ENCODE peak calls at places on chromosomes 12 and 14, in seven cellular contexts. P is IMR-90, I is trophoblast cell, W is mesendoderm, S is H1, E is H9, G is mesenchymal stem cell. M is an unnamed sample.

GRCh38 chr12:45775465-45775864 is 46.0 kb downstream of the ARID2 start:
- DNase-seq in P (no peak), I (no peak), W (no peak), S (no peak), E (no peak), G (no peak), M (no peak)

GRCh38 chr12:81699572-81699971 is 59.6 kb downstream of the PPFIA2 start:
- DNase-seq in P (no peak), I (no peak), W (no peak), S (no peak), E (no peak), G (no peak), M (no peak)

GRCh38 chr12:40714636-40715035 is 22.4 kb downstream of the CNTN1 start:
- DNase-seq in P (no peak), I (no peak), W (no peak), S (no peak), E (no peak), G (no peak), M (no peak)

GRCh38 chr14:49892301-49892635 is 614 bp upstream of the ARF6 start:
- DNase-seq in P (peak; percentile 82), I (peak; percentile 78), W (peak; percentile 76), S (no peak), E (no peak), G (peak; percentile 83), M (peak; percentile 51)

GRCh38 chr14:65832431-65833253 is 420.1 kb downstream of the FUT8 start:
- DNase-seq in P (peak; percentile 5), I (no peak), W (peak; percentile 66), S (no peak), E (no peak), G (peak; percentile 11), M (no peak)

GRCh38 chr12:109591041-109591440 is 17.4 kb downstream of the MVK start:
- DNase-seq in P (no peak), I (no peak), W (no peak), S (no peak), E (no peak), G (no peak), M (no peak)

GRCh38 chr14:104350463-104351185 is 212.2 kb downstream of the KIF26A start:
- DNase-seq in P (no peak), I (no peak), W (no peak), S (no peak), E (no peak), G (no peak), M (no peak)

GRCh38 chr12:89461649-89462612 is 62.7 kb downstream of the GALNT4 start:
- DNase-seq in P (peak; percentile 82), I (no peak), W (peak; percentile 74), S (no peak), E (no peak), G (peak; percentile 83), M (no peak)

GRCh38 chr14:50335389-50335788 is 23.3 kb downstream of the DMAC2L start:
- DNase-seq in P (peak; percentile 72), I (peak; percentile 9), W (peak; percentile 87), S (peak; percentile 53), E (peak; percentile 65), G (peak; percentile 75), M (peak; percentile 81)

GRCh38 chr14:68516235-68516634 is 276.6 kb downstream of the ZFP36L1 start:
- DNase-seq in P (no peak), I (no peak), W (no peak), S (no peak), E (no peak), G (no peak), M (no peak)
- H3K4ac ChIP-seq in P (no peak overlapping the region), I (no peak overlapping the region), W (no peak overlapping the region), S (no peak overlapping the region), E (no peak overlapping the region), G (no peak overlapping the region), M (no peak overlapping the region)

GRCh38 chr12:59069481-59069880 is 149.2 kb upstream of the LRIG3 start:
- DNase-seq in P (no peak), I (no peak), W (no peak), S (no peak), E (no peak), G (no peak), M (no peak)
- H3K4me2 ChIP-seq in P (peak overlapping the region; percentile 29), I (no peak overlapping the region), W (no peak overlapping the region), S (no peak overlapping the region), E (no peak overlapping the region), G (no peak overlapping the region), M (no peak overlapping the region)

GRCh38 chr14:20656274-20656673 is 14.8 kb upstream of the OR6S1 start:
- DNase-seq in P (no peak), I (no peak), W (no peak), S (no peak), E (no peak), G (no peak), M (no peak)

GRCh38 chr14:20658246-20658645 is 16.8 kb upstream of the OR6S1 start:
- DNase-seq in P (no peak), I (no peak), W (no peak), S (no peak), E (no peak), G (no peak), M (no peak)

GRCh38 chr14:20659813-20660395 is 18.4 kb upstream of the OR6S1 start:
- DNase-seq in P (no peak), I (no peak), W (no peak), S (no peak), E (no peak), G (no peak), M (no peak)

GRCh38 chr14:20655851-20656250 is 14.4 kb upstream of the OR6S1 start:
- DNase-seq in P (no peak), I (no peak), W (peak; percentile 37), S (no peak), E (no peak), G (no peak), M (no peak)

DNA sequence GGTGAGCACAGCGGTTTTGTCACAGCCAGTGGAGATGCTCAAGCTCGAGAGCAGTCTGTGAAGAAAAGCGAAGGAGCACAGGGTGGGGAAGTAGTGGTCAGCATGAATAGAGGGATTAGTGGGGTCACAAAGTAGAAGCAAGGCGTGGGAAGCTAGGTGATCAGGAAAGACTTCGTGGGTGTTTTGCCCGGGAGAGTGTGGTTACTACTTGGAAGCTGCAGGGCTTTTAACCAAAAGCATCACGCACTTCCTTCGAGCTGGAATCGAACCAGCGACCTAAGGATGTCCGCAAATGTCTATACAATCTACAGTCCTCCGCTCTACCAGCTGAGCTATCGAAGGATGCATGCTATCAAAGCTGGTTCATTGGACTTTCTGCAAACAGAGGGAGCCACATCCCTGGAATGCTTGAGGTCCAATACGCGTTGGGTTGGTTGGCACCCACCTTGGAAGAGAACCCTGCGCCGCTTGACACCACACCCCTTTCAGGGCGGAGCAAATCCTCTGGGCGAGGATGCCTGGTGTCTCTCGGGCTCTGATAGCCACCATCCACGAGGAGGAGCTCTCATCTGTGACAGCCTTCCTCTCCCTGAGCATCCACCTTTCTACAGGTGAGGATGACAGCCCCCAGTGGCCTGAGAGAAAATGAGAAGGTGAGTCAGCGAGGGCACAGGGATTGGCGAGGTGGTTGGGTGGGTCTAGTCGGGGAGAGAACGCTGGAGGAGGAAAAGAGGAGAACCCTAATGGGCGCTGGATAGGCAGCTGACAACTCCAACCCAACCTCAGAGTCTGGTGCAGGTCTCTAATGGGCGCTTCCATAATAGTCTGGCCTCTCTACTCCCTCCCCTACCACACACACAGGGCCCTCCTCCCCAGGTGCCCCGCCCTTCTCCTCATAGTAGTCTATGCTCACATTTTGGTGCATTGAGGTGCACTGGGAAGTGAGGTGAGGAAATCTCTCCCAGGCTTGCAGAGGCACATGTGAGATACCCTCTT is 16.0 kb upstream of the OR6S1 start:
- DNase-seq in P (peak; percentile 4), I (peak; percentile 36), W (peak; percentile 98), S (peak; percentile 92), E (peak; percentile 96), G (no peak), M (no peak)
- H3K4me1 ChIP-seq in P (no peaks in the 10 kb centered on the region), I (peaks cover 4% of the 10 kb centered on the region), W (peaks cover 6% of the 10 kb centered on the region), S (peaks cover 5% of the 10 kb centered on the region), E (no peaks in the 10 kb centered on the region), G (no peaks in the 10 kb centered on the region), M (peaks cover 6% of the 10 kb centered on the region)

GRCh38 chr12:25017336-25017735 is 68.4 kb upstream of the BCAT1 start:
- DNase-seq in P (peak; percentile 41), I (no peak), W (no peak), S (no peak), E (no peak), G (no peak), M (no peak)
- H3K4ac ChIP-seq in P (no peak overlapping the region), I (no peak overlapping the region), W (no peak overlapping the region), S (no peak overlapping the region), E (no peak overlapping the region), G (no peak overlapping the region), M (no peak overlapping the region)

GRCh38 chr14:60277605-60278190 is 28.7 kb downstream of the PPM1A start:
- DNase-seq in P (no peak), I (no peak), W (peak; percentile 72), S (no peak), E (no peak), G (no peak), M (no peak)

GRCh38 chr14:60275932-60276331 is 26.9 kb downstream of the PPM1A start:
- DNase-seq in P (no peak), I (no peak), W (no peak), S (no peak), E (no peak), G (no peak), M (no peak)

GRCh38 chr14:60276347-60276746 is 27.3 kb downstream of the PPM1A start:
- DNase-seq in P (no peak), I (no peak), W (no peak), S (no peak), E (no peak), G (peak; percentile 11), M (no peak)

GRCh38 chr14:60274448-60274847 is 25.4 kb downstream of the PPM1A start:
- DNase-seq in P (no peak), I (no peak), W (peak; percentile 65), S (no peak), E (no peak), G (no peak), M (no peak)

DNA sequence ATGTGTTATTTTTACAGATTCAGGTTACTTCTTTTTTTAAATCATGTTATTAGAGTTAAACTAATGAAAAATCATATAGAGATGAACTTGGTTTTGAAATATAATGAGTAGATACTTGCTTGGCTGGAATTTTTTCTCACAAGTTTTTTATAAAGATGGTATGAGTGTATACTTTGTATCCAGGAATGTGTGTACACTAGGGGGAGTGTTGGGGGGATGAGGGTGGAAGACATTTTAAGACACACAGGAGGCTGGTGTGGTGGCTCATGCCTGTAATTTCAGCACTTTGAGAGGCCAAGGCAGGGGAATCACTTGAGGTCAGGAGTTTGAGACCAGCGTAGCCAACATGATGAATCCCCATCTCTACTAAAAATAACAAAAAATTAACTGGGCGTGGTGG is 23.2 kb downstream of the PPM1A start:
- DNase-seq in P (no peak), I (no peak), W (no peak), S (no peak), E (no peak), G (no peak), M (no peak)
- H3K4me2 ChIP-seq in P (no peak overlapping the region), I (no peak overlapping the region), W (no peak overlapping the region), S (no peak overlapping the region), E (no peak overlapping the region), G (no peak overlapping the region), M (no peak overlapping the region)

GRCh38 chr12:92289611-92290010 is 144.0 kb upstream of the BTG1 start:
- DNase-seq in P (no peak), I (no peak), W (no peak), S (no peak), E (no peak), G (no peak), M (no peak)
- H3K4me1 ChIP-seq in P (peaks cover 14% of the 10 kb centered on the region), I (no peaks in the 10 kb centered on the region), W (peaks cover 2% of the 10 kb centered on the region), S (no peaks in the 10 kb centered on the region), E (no peaks in the 10 kb centered on the region), G (no peaks in the 10 kb centered on the region), M (peaks cover 2% of the 10 kb centered on the region)